ENCODE peak calls at places on chromosome 2, in five cellular contexts. N is NT2/D1, W is pancreas, P is neural progenitor cell, Z is BJ. S is an unnamed sample. For H3K27me3 and H3K36me3, the result is how much of the 10 kb centered on the place peaks cover.

GRCh38 chr2:169395821-169396374 is 33.6 kb upstream of the LRP2 start:
- DNase-seq in P (no peak), N (no peak), Z (no peak), W (no peak), S (no peak)

GRCh38 chr2:9693138-9693520 is 62.3 kb upstream of the YWHAQ start:
- DNase-seq in P (no peak), Z (no peak), N (no peak), W (no peak), S (peak)

GRCh38 chr2:111157798-111158197 is 37.1 kb downstream of the BCL2L11 start:
- DNase-seq in Z (no peak), W (no peak), N (no peak), P (no peak), S (no peak)

GRCh38 chr2:233267516-233268245 is 16.2 kb downstream of the ATG16L1 start:
- DNase-seq in W (no peak), Z (no peak), N (no peak), P (no peak), S (no peak)

GRCh38 chr2:3617198-3617890 is 22.4 kb downstream of the COLEC11 start:
- DNase-seq in N (no peak), Z (no peak), W (peak), P (no peak), S (no peak)

GRCh38 chr2:114044985-114045384 is 155.1 kb downstream of the ACTR3 start:
- DNase-seq in N (no peak), W (no peak), Z (no peak), P (no peak), S (no peak)

GRCh38 chr2:56654936-56655335 is 471.1 kb downstream of the CCDC85A start:
- DNase-seq in Z (no peak), W (no peak), N (no peak), P (no peak), S (no peak)

GRCh38 chr2:98388081-98388480 is 41.8 kb downstream of the CNGA3 start:
- DNase-seq in P (no peak), Z (no peak), N (no peak), W (no peak), S (no peak)

GRCh38 chr2:239227661-239228371 is 173.0 kb downstream of the HDAC4 start:
- DNase-seq in Z (no peak), N (no peak), P (no peak), W (no peak), S (no peak)

GRCh38 chr2:42117182-42117579 is 52.0 kb upstream of the EML4 start:
- DNase-seq in P (no peak), W (no peak), Z (no peak), N (no peak), S (no peak)

GRCh38 chr2:26002617-26003310 is 20.5 kb upstream of the KIF3C start:
- DNase-seq in W (no peak), N (no peak), Z (no peak), P (no peak), S (no peak)

GRCh38 chr2:10279946-10280463 is 22.7 kb upstream of the HPCAL1 start:
- DNase-seq in W (no peak), Z (no peak), N (no peak), P (no peak), S (peak)

GRCh38 chr2:12717191-12717987 is 653 bp downstream of the TRIB2 start:
- DNase-seq in P (peak), N (no peak), Z (no peak), W (peak), S (peak)

GRCh38 chr2:71943238-71944182 is 204.2 kb downstream of the CYP26B1 start:
- DNase-seq in Z (no peak), N (no peak), P (no peak), W (no peak), S (peak)

GRCh38 chr2:163252199-163252598 is 413.6 kb upstream of the KCNH7 start:
- DNase-seq in P (no peak), N (no peak), Z (no peak), W (no peak), S (no peak)

GRCh38 chr2:9184319-9184807 is 22.2 kb upstream of the ASAP2 start:
- DNase-seq in P (no peak), W (no peak), N (no peak), Z (no peak), S (no peak)

GRCh38 chr2:214481204-214481603 is 70.3 kb downstream of the VWC2L start:
- DNase-seq in N (no peak), P (peak), Z (no peak), W (no peak), S (no peak)

GRCh38 chr2:174365583-174365982 is 29.9 kb upstream of the SCRN3 start:
- DNase-seq in W (no peak), N (no peak), P (no peak), Z (no peak), S (no peak)

GRCh38 chr2:234495801-234496441 is 960 bp downstream of the ARL4C start:
- DNase-seq in N (no peak), W (peak), P (peak), Z (no peak), S (peak)

GRCh38 chr2:234496442-234496834 is 443 bp downstream of the ARL4C start:
- DNase-seq in N (no peak), P (no peak), W (no peak), Z (no peak), S (peak)

GRCh38 chr2:234496835-234497591 is at the start of gene ARL4C:
- DNase-seq in W (peak), P (peak), Z (no peak), N (peak), S (peak)

GRCh38 chr2:234494361-234495075 is 2.4 kb downstream of the ARL4C start:
- DNase-seq in Z (no peak), N (no peak), W (no peak), P (peak), S (peak)

DNA sequence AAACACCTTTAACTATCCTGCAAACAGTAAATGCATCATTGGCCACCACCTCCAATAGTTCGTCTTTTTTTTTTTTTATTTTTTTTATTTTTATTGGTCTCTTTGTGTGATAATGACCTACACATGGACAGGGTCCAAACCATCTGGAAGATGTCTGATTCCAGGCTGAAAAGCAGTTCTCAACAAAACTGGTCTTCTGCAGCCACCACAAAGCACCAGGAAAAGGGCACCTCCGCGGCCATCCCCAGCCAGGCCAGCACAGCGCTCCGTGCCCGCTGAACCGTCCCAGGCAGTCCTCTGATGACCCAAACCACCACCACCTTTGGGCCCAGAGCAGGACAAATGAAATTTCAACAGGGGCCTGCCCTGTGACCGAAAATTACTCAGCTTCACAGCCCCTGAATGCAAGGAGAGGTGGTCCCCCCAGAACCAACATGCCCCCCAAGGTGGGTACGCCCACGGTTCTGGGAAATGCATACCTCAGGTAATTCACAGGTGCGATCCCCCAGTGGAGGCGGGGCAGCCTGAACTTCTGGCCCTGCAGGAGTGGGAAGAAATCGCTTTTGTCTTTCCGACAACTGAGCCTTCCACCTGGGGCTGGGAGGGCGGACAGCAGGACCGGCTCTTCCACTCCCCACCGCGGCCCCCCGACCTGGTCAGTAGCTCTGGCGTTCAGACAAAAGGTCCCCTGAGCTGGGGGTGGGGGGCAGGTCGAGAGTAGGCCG is 1.6 kb downstream of the ARL4C start:
- DNase-seq in N (no peak), W (no peak), Z (no peak), P (peak), S (peak)
- H3K4me3 ChIP-seq in N (peak), W (peak), Z (peak), P (peak), S (peak)

GRCh38 chr2:176082885-176083731 is 654 bp downstream of the EVX2 start:
- DNase-seq in W (no peak), P (peak), Z (no peak), N (no peak), S (peak)

GRCh38 chr2:176080540-176081355 is 3.0 kb downstream of the EVX2 start:
- DNase-seq in W (no peak), P (no peak), Z (no peak), N (no peak), S (peak)

GRCh38 chr2:176079851-176080539 is 3.8 kb downstream of the EVX2 start:
- DNase-seq in W (no peak), N (no peak), Z (no peak), P (peak), S (peak)

GRCh38 chr2:176081993-176082884 is 1.5 kb downstream of the EVX2 start:
- DNase-seq in W (no peak), P (peak), N (no peak), Z (no peak), S (peak)

GRCh38 chr2:176081451-176081992 is 2.2 kb downstream of the EVX2 start:
- DNase-seq in Z (no peak), P (no peak), W (no peak), N (no peak), S (no peak)
- H3K27me3 ChIP-seq in Z (half or more), P (half or more), W (half or more), N (half or more), S (half or more)

DNA sequence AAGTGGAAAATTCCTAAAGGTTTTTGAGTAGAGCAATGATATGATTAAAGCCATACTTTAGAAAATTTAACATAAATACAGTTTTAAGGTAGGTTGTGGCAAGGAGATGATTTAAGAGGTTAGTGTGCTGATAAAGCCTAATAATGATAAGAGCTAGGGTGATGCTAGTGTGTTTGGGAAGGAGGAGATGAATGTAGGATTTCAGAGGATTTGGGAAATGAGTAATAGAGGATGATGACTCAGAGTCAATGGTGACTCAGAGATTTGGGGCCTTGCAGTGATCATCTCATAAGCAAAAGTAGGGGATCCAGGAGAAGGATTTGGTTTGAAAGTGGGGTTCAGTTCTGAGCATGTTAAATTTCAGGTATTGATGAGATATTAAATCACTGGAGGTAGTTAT is 23.3 kb downstream of the STAMBP start:
- DNase-seq in W (no peak), N (no peak), Z (peak), P (no peak), S (no peak)
- H3K36me3 ChIP-seq in W (under half), N (half or more), Z (under half), P (under half), S (under half)

DNA sequence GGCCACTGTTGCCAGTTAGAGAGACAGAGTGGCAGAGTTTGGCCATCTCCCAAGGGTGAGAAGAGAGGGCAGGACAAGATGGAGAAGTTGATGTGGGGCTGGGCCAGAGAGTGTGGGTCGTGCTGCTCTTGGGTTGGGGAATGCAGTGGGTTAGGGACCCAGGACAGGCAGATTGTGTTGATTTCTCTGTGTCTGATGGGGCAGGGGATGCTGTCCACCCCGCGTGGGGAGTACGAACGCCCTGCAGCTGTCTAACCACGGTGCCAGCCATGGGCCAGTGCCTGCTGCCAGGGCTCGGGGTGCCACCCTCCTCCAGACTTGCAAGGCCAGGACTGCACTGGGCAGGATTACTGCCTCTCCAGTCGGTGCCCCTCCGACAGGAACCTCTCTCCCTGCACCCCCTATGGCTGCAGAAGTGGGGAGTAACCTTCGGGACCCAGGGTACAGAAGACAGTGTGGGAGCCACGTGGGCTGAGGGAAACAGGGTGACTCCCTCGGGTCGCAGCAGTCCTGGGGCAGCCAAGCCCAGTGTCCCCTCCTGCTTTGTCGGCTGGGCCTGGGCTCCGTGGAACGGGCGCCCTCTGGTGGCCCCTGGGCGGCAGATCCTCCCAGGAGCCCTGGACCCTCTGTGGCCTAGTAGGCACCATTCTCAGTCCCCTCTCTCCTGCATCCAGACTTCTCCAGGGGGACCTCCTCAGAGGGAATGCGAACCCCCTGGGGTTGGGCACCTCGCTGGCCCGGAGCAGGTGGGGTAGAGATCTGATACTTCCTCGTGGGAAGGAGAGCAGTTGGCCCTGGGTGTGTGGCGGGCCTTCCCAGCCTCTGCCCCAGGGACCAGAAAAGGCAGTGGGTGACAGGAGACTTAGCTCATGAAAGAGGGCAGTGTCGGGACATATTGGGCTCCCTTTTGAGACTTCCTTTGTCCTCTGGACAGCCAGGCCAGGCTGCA is 2.7 kb downstream of the GPC1 start:
- DNase-seq in W (peak), N (no peak), P (peak), Z (no peak), S (peak)
- H3K4me3 ChIP-seq in W (no peak), N (no peak), P (no peak), Z (peak), S (no peak)

S was measured in H7.